ENCODE peak calls at places on chromosomes 4 and X, in four cellular contexts. C is neural crest cell, W is AG09319, U is mesothelial cell of epicardium. D is an unnamed sample.

GRCh38 chrX:41900321-41900720 is 23.0 kb downstream of the CASK start:
- DNase-seq in C (no peak), W (no peak), U (no peak), D (no peak)

GRCh38 chr4:177442623-177443155 is 452 bp upstream of the AGA start:
- DNase-seq in U (no peak), W (no peak), C (no peak), D (no peak)

GRCh38 chr4:88511236-88511635 is 12.3 kb downstream of the PYURF start:
- DNase-seq in C (no peak), W (no peak), U (no peak), D (no peak)

GRCh38 chr4:113471141-113471860 is 290.2 kb downstream of the CAMK2D start:
- DNase-seq in U (no peak), C (no peak), W (no peak), D (no peak)

GRCh38 chr4:151604238-151604637 is 156.6 kb downstream of the GATB start:
- DNase-seq in U (no peak), C (no peak), W (peak; percentile 3), D (no peak)

GRCh38 chr4:169934794-169935400 is 91.3 kb downstream of the MFAP3L start:
- DNase-seq in W (no peak), C (no peak), U (no peak), D (no peak)

GRCh38 chr4:82421796-82422560 is 8.3 kb downstream of the HNRNPDL start:
- DNase-seq in W (no peak), C (no peak), U (no peak), D (no peak)

GRCh38 chr4:111639876-111640275 is 505.4 kb upstream of the FAM241A start:
- DNase-seq in U (no peak), W (no peak), C (no peak), D (no peak)

GRCh38 chr4:33837043-33837442 is 2407.3 kb downstream of the ARAP2 start:
- DNase-seq in C (no peak), U (no peak), W (no peak), D (no peak)

GRCh38 chr4:155400893-155401292 is 24.1 kb upstream of the MAP9 start:
- DNase-seq in W (no peak), U (no peak), C (no peak), D (no peak)

GRCh38 chr4:88219099-88219498 is 60.7 kb upstream of the ABCG2 start:
- DNase-seq in C (no peak), U (no peak), W (peak; percentile 14), D (peak; percentile 58)

GRCh38 chr4:40953253-40954118 is 203.7 kb downstream of the NSUN7 start:
- DNase-seq in C (no peak), W (no peak), U (no peak), D (no peak)

GRCh38 chr4:110165382-110166285 is 32.8 kb downstream of the ELOVL6 start:
- DNase-seq in W (no peak), C (no peak), U (no peak), D (peak; percentile 41)

GRCh38 chr4:8560265-8561047 is 19.7 kb upstream of the GPR78 start:
- DNase-seq in W (no peak), C (no peak), U (no peak), D (no peak)

GRCh38 chrX:1178580-1179057 is 33.8 kb downstream of the CRLF2 start:
- DNase-seq in W (no peak), C (no peak), U (peak; percentile 61), D (no peak)

GRCh38 chr4:7244343-7244680 is 52.0 kb downstream of the SORCS2 start:
- DNase-seq in W (no peak), U (no peak), C (no peak), D (no peak)

GRCh38 chr4:101252721-101253120 is 94.6 kb downstream of the PPP3CA start:
- DNase-seq in W (no peak), U (no peak), C (no peak), D (no peak)

GRCh38 chr4:83230928-83231327 is 53.7 kb downstream of the COQ2 start:
- DNase-seq in C (no peak), W (no peak), U (no peak), D (peak; percentile 27)

GRCh38 chr4:158809611-158810486 is 41.0 kb downstream of the FNIP2 start:
- DNase-seq in C (no peak), W (no peak), U (no peak), D (peak; percentile 51)

GRCh38 chr4:165584916-165585315 is 206.1 kb downstream of the CPE start:
- DNase-seq in W (no peak), U (no peak), C (no peak), D (no peak)

GRCh38 chr4:15385928-15386327 is 41.9 kb upstream of the C1QTNF7 start:
- DNase-seq in U (no peak), W (no peak), C (no peak), D (no peak)

GRCh38 chr4:136524039-136524438 is 1008.3 kb downstream of the PCDH18 start:
- DNase-seq in C (no peak), W (no peak), U (no peak), D (no peak)

D was measured in immature natural killer cell.